ENCODE peak calls at places on chromosomes 1 and 21, in ten cellular contexts. M is IMR-90; T is mammary epithelial cell; Z is colonic mucosa; U is neural progenitor cell; K is PC-3; S is Peyer's patch; Y is CD8-positive, alpha-beta T cell; I is lower lobe of right lung; W is cardiac muscle cell. H is an unnamed sample. For H3K4me1, the result is how much of the 10 kb centered on the place peaks cover.

GRCh38 chr1:20739225-20739624 is 6.7 kb upstream of the SH2D5 start:
- DNase-seq in I (no peak), M (peak), Z (no peak), T (no peak), S (no peak), K (peak), Y (no peak), W (no peak), U (no peak), H (no peak)

GRCh38 chr1:59185163-59185855 is 111.6 kb upstream of the FGGY start:
- DNase-seq in M (no peak), K (no peak), S (no peak), U (no peak), W (no peak), I (no peak), Y (no peak), T (no peak), Z (no peak), H (no peak)

GRCh38 chr1:205981257-205981656 is 21.9 kb downstream of the RAB7B start:
- DNase-seq in T (no peak), S (no peak), Y (no peak), W (no peak), Z (no peak), M (no peak), I (no peak), K (no peak), U (no peak), H (no peak)

GRCh38 chr1:47997289-47998200 is at the start of gene TRABD2B:
- DNase-seq in K (peak), T (peak), Y (peak), U (peak), Z (peak), W (peak), S (peak), M (peak), I (peak), H (peak)

GRCh38 chr1:205442051-205442721 is 13.7 kb downstream of the BLACAT1 start:
- DNase-seq in T (no peak), I (peak), Z (no peak), Y (no peak), U (peak), K (no peak), W (no peak), M (no peak), S (no peak), H (no peak)

GRCh38 chr1:87127581-87127980 is 201.1 kb upstream of the LMO4 start:
- DNase-seq in M (no peak), Y (no peak), S (no peak), T (no peak), I (no peak), K (no peak), Z (no peak), U (no peak), W (no peak), H (no peak)

GRCh38 chr1:213983589-213984386 is 4.0 kb upstream of the PROX1 start:
- DNase-seq in T (no peak), I (no peak), W (no peak), Z (no peak), U (peak), M (no peak), Y (no peak), K (no peak), S (no peak), H (no peak)

GRCh38 chr1:53550201-53550741 is 91.1 kb downstream of the DMRTB1 start:
- DNase-seq in M (peak), S (no peak), Z (no peak), T (no peak), W (no peak), Y (no peak), U (no peak), I (peak), K (no peak), H (peak)

GRCh38 chr1:111139234-111139955 is 498 bp downstream of the DRAM2 start:
- DNase-seq in K (peak), I (no peak), Z (peak), T (peak), Y (peak), W (peak), S (peak), M (peak), U (peak), H (no peak)

GRCh38 chr1:224565186-224565585 is 50.9 kb upstream of the CNIH3 start:
- DNase-seq in Y (no peak), K (peak), S (no peak), T (peak), Z (no peak), W (no peak), I (peak), M (peak), U (no peak), H (no peak)

GRCh38 chr1:91706140-91706957 is 179.6 kb downstream of the TGFBR3 start:
- DNase-seq in T (no peak), U (no peak), I (no peak), Z (no peak), S (no peak), W (no peak), K (no peak), Y (no peak), M (no peak), H (no peak)

GRCh38 chr1:204128964-204129896 is 22.6 kb downstream of the ETNK2 start:
- DNase-seq in W (peak), M (peak), T (peak), Y (peak), Z (peak), K (peak), S (peak), U (peak), I (peak), H (peak)

GRCh38 chr21:45870421-45870820 is 111.1 kb upstream of the COL6A1 start:
- DNase-seq in T (no peak), W (no peak), I (peak), Y (no peak), K (no peak), M (no peak), S (no peak), U (no peak), Z (no peak), H (no peak)

GRCh38 chr21:28283652-28284490 is 708.8 kb downstream of the LTN1 start:
- DNase-seq in U (no peak), M (peak), W (peak), I (no peak), Y (no peak), T (no peak), S (no peak), K (peak), Z (no peak), H (no peak)

GRCh38 chr1:172629638-172630037 is 29.3 kb upstream of the FASLG start:
- DNase-seq in M (no peak), S (no peak), K (no peak), I (no peak), T (no peak), W (no peak), Z (no peak), Y (no peak), U (no peak), H (no peak)

GRCh38 chr1:156675715-156676311 is 1.4 kb downstream of the NES start:
- DNase-seq in M (peak), Y (no peak), I (no peak), K (no peak), W (peak), Z (no peak), T (no peak), U (peak), S (no peak), H (no peak)

GRCh38 chr21:45362077-45362747 is 42.8 kb upstream of the COL18A1 start:
- DNase-seq in K (no peak), U (no peak), S (no peak), I (peak), W (no peak), M (no peak), Z (no peak), Y (no peak), T (no peak), H (no peak)

GRCh38 chr1:28370220-28371010 is 875 bp downstream of the PHACTR4 start:
- DNase-seq in T (no peak), U (peak), S (peak), Y (peak), I (no peak), W (peak), Z (peak), K (peak), M (peak), H (peak)

GRCh38 chr21:45393021-45393420 is 11.9 kb upstream of the COL18A1 start:
- DNase-seq in Z (no peak), T (no peak), K (no peak), S (no peak), U (no peak), W (no peak), M (no peak), I (peak), Y (no peak), H (peak)

GRCh38 chr1:234619794-234620247 is 9.8 kb upstream of the IRF2BP2 start:
- DNase-seq in Z (no peak), U (no peak), Y (no peak), I (no peak), S (no peak), T (no peak), M (no peak), K (no peak), W (no peak), H (no peak)

GRCh38 chr1:157483635-157484034 is 68.7 kb downstream of the FCRL5 start:
- DNase-seq in T (no peak), K (no peak), Y (no peak), U (no peak), S (no peak), W (no peak), M (no peak), Z (no peak), I (no peak), H (no peak)

GRCh38 chr1:23798662-23799142 is 1.9 kb downstream of the GALE start:
- DNase-seq in K (no peak), Y (no peak), W (no peak), T (no peak), M (no peak), I (no peak), S (no peak), Z (no peak), U (no peak), H (no peak)

GRCh38 chr1:30618335-30618747 is 105.0 kb downstream of the MATN1 start:
- DNase-seq in W (no peak), S (no peak), Z (no peak), U (no peak), T (peak), I (no peak), Y (no peak), M (no peak), K (peak), H (no peak)

GRCh38 chr1:161805399-161806197 is 39.5 kb downstream of the ATF6 start:
- DNase-seq in U (no peak), Y (no peak), S (no peak), M (no peak), I (no peak), W (no peak), Z (no peak), K (no peak), T (no peak), H (no peak)

DNA sequence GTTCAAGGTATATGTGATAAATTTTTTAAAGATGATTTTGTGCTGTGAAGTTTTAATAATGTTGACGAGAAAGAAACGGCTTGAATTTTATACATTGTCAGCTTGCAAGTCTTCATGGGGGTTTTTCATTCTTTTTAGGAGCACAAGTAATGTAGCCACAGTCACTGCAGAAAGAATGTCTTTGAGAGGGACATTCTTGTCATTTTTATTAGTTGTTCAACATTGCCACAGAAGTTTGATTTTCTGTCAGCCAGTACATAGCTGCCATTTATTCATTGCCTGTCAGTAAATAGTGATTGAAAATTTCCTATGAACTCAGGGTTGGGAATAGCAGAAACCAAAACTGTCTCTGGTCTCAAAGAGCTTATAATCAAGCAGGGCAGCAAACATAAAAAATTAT is 156.2 kb downstream of the DHRS3 start:
- DNase-seq in I (no peak), W (no peak), U (no peak), Z (no peak), K (no peak), S (no peak), T (no peak), Y (no peak), M (no peak), H (no peak)
- H3K4me1 ChIP-seq in I (half or more), W (under half), U (under half), Z (under half), K (half or more), S (under half), T (under half), Y (under half), M (under half), H (under half)

GRCh38 chr21:29346281-29346680 is 47.6 kb downstream of the BACH1 start:
- DNase-seq in I (no peak), W (no peak), S (no peak), Z (no peak), U (no peak), K (no peak), M (no peak), T (no peak), Y (no peak), H (no peak)
- H3K4me1 ChIP-seq in I (half or more), W (under half), S (under half), Z (under half), U (under half), K (under half), M (under half), T (under half), Y (under half), H (under half)

DNA sequence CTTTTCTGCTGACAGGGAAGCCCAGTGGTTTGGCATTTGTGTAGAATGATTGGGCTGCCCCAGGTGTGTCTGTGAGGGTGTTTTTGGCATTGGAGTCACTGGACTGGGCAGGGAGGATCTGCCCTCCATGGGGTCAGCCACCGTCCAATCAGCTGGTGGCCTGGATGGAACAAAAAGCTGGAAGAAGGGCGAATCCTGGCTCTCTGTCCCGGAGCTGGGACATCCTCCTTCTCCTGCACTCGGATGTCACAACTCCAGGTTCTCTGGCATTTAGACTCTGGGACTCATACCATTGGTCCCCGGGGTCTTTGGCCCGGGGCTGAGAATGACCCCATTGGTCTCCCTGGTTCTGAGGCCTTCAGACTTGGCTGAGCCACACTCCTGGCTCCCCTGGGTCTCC is 11.2 kb downstream of the SPSB1 start:
- DNase-seq in S (no peak), U (no peak), I (no peak), Z (no peak), T (no peak), K (no peak), W (no peak), Y (no peak), M (no peak), H (no peak)
- H3K4me1 ChIP-seq in S (under half), U (under half), I (under half), Z (under half), T (under half), K (under half), W (under half), Y (under half), M (under half), H (under half)

DNA sequence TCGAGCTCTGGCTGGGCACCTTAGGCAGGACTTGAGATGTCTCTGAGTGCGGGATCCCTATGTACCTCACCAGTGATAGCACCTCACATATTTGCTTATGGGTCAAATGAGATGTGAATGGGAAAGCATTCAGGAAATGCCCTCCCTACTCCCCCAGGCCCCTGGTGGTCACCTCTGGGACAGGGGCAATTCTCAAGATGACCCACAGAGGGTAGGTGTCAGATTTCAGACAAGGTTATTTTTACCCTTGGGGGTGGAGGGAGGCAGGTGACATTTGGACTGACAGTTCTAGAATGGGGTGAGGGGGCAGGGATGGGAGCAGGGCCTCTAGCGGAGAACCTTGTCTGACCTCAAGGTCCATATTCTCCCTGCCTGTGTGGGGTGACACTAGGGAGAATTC is 27.1 kb downstream of the ACOT11 start:
- DNase-seq in S (no peak), K (no peak), I (no peak), W (peak), Y (no peak), T (no peak), U (no peak), Z (no peak), M (no peak), H (no peak)
- H3K4me1 ChIP-seq in S (under half), K (under half), I (under half), W (under half), Y (under half), T (under half), U (under half), Z (under half), M (under half), H (under half)

GRCh38 chr1:61140778-61141177 is 58.4 kb downstream of the NFIA start:
- DNase-seq in W (no peak), M (no peak), I (no peak), S (no peak), U (no peak), T (no peak), K (no peak), Y (no peak), Z (no peak), H (no peak)

GRCh38 chr1:61141288-61142044 is 59.1 kb downstream of the NFIA start:
- DNase-seq in Y (no peak), T (peak), I (no peak), K (peak), U (no peak), W (no peak), M (peak), Z (peak), S (no peak), H (no peak)

GRCh38 chr1:61140056-61140549 is 57.7 kb downstream of the NFIA start:
- DNase-seq in S (no peak), W (no peak), Z (no peak), U (no peak), I (no peak), K (no peak), T (no peak), Y (no peak), M (no peak), H (no peak)

GRCh38 chr1:61143821-61144220 is 61.5 kb downstream of the NFIA start:
- DNase-seq in Z (no peak), M (no peak), W (no peak), T (no peak), U (no peak), S (no peak), Y (no peak), I (no peak), K (peak), H (no peak)

DNA sequence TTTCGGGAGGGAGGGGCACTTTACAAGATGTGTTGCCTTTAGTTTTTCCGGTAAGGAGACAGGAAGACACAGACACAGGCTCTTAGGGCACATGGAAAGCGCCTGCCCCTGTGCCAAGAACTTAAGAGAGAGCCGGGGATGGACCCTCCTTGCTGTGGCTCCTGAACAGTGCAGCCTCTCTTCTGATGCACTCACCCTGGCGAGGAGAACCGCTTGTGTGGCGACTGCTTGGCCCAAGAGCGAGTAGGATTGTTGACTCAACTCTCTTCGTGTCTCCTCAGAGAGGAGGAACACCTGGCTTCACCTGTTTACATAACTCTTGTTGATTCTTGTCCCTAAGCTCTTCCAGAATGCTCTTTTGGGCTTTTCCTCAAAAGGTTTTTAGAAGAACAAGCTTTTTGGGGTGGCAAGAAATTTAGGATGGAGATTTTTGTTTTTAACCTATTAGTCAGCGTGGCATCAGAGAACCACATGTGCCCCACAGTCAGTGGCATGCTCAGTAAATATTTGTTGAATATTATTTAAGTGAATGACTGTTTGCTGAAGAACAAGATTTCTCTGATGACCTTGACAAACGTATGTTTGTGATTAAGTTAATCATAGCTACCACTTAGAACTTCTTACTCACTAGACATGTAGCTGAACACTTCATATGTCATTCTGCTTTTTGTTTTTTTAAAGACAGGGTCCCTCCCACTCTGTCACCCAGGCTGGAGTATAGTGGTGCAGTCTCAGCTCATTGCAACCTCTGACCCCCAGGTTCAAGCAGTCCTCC is 60.6 kb downstream of the NFIA start:
- DNase-seq in W (no peak), Y (no peak), K (peak), Z (peak), U (no peak), M (no peak), I (no peak), T (peak), S (no peak), H (no peak)
- H3K4me1 ChIP-seq in W (under half), Y (under half), K (half or more), Z (under half), U (under half), M (under half), I (half or more), T (under half), S (under half), H (under half)

GRCh38 chr1:160260436-160261382 is 1.6 kb downstream of the DCAF8 start:
- DNase-seq in W (peak), Y (no peak), K (peak), S (no peak), Z (no peak), U (no peak), I (no peak), M (peak), T (peak), H (no peak)

GRCh38 chr1:160255761-160256300 is 6.5 kb downstream of the DCAF8 start:
- DNase-seq in S (no peak), W (no peak), K (no peak), I (no peak), T (no peak), M (no peak), Z (no peak), Y (no peak), U (no peak), H (no peak)

GRCh38 chr1:160256396-160257046 is 5.8 kb downstream of the DCAF8 start:
- DNase-seq in K (peak), S (no peak), M (peak), T (peak), U (no peak), I (no peak), Z (no peak), W (peak), Y (no peak), H (no peak)

GRCh38 chr1:160257411-160258015 is 4.8 kb downstream of the DCAF8 start:
- DNase-seq in U (peak), K (no peak), S (no peak), I (no peak), T (no peak), W (no peak), Z (no peak), M (no peak), Y (no peak), H (no peak)

GRCh38 chr1:160258177-160258798 is 4.1 kb downstream of the DCAF8 start:
- DNase-seq in W (no peak), S (no peak), K (no peak), I (no peak), M (no peak), Z (no peak), Y (no peak), T (no peak), U (no peak), H (no peak)
- H3K4me1 ChIP-seq in W (under half), S (under half), K (under half), I (half or more), M (under half), Z (under half), Y (under half), T (under half), U (under half), H (under half)

H was measured in CD8-positive, alpha-beta memory T cell.